ENCODE peak calls at places on chromosomes 5 and 9, in six cellular contexts. E is stomach, C is transverse colon, U is sigmoid colon, O is A549, T is HepG2. P is an unnamed sample. For H3K4me1 and H3K9me3, the result is how much of the 10 kb centered on the place peaks cover.

GRCh38 chr5:138664276-138664943 is 88.8 kb upstream of the CTNNA1 start:
- DNase-seq in E (no peak), C (no peak), U (no peak), O (no peak), T (no peak), P (no peak)

GRCh38 chr5:132369471-132370240 is at the start of gene SLC22A5:
- DNase-seq in E (peak), C (peak), U (peak), O (peak), T (peak), P (peak)

GRCh38 chr5:75509956-75510355 is 1.5 kb downstream of the CERT1 start:
- DNase-seq in E (no peak), C (no peak), U (peak), O (no peak), T (peak), P (no peak)

GRCh38 chr9:136442330-136442729 is 2.7 kb upstream of the INPP5E start:
- DNase-seq in E (no peak), C (no peak), U (no peak), O (no peak), T (no peak), P (no peak)

GRCh38 chr9:111691686-111692329 is 30.4 kb downstream of the GNG10 start:
- DNase-seq in E (no peak), C (no peak), U (no peak), O (peak), T (peak), P (no peak)

GRCh38 chr9:95074632-95075269 is 242.8 kb downstream of the FANCC start:
- DNase-seq in E (peak), C (no peak), U (peak), O (no peak), T (no peak), P (no peak)

GRCh38 chr9:135486267-135487065 is 6.9 kb downstream of the PPP1R26 start:
- DNase-seq in E (no peak), C (no peak), U (peak), O (no peak), T (no peak), P (no peak)

GRCh38 chr5:157816682-157817268 is 42.2 kb downstream of the CLINT1 start:
- DNase-seq in E (no peak), C (no peak), U (no peak), O (no peak), T (no peak), P (no peak)

GRCh38 chr9:270657-271237 is 56.1 kb downstream of the DOCK8 start:
- DNase-seq in E (no peak), C (no peak), U (no peak), O (no peak), T (no peak), P (no peak)

GRCh38 chr5:132265336-132266030 is 8.0 kb downstream of the PDLIM4 start:
- DNase-seq in E (no peak), C (peak), U (peak), O (peak), T (peak), P (peak)

GRCh38 chr5:77355074-77355473 is 137.0 kb downstream of the WDR41 start:
- DNase-seq in E (no peak), C (no peak), U (no peak), O (no peak), T (no peak), P (no peak)

GRCh38 chr9:114512337-114512874 is 7.1 kb upstream of the WHRN start:
- DNase-seq in E (no peak), C (peak), U (no peak), O (no peak), T (no peak), P (no peak)

GRCh38 chr9:113548221-113549041 is 84.9 kb downstream of the RGS3 start:
- DNase-seq in E (peak), C (peak), U (peak), O (no peak), T (peak), P (no peak)

GRCh38 chr9:71243951-71244350 is 122.5 kb upstream of the TRPM3 start:
- DNase-seq in E (no peak), C (no peak), U (no peak), O (no peak), T (no peak), P (no peak)

GRCh38 chr9:122835313-122835731 is 6.9 kb upstream of the PDCL start:
- DNase-seq in E (no peak), C (no peak), U (no peak), O (no peak), T (peak), P (no peak)

GRCh38 chr9:4507306-4507705 is 17.0 kb downstream of the SLC1A1 start:
- DNase-seq in E (no peak), C (no peak), U (no peak), O (no peak), T (no peak), P (no peak)

GRCh38 chr9:6538666-6539071 is 106.9 kb downstream of the GLDC start:
- DNase-seq in E (no peak), C (no peak), U (no peak), O (no peak), T (no peak), P (no peak)

GRCh38 chr5:122723606-122724352 is 51.1 kb upstream of the SNX2 start:
- DNase-seq in E (no peak), C (no peak), U (no peak), O (no peak), T (no peak), P (no peak)

GRCh38 chr9:129907196-129907595 is 71.9 kb downstream of the USP20 start:
- DNase-seq in E (no peak), C (no peak), U (no peak), O (no peak), T (no peak), P (no peak)

GRCh38 chr9:130672466-130672865 is 8.1 kb downstream of the PRDM12 start:
- DNase-seq in E (no peak), C (no peak), U (no peak), O (no peak), T (no peak), P (no peak)

GRCh38 chr5:126605525-126605924 is 4.8 kb downstream of the PHAX start:
- DNase-seq in E (no peak), C (no peak), U (no peak), O (no peak), T (no peak), P (no peak)

GRCh38 chr5:88892669-88893068 is 9.7 kb upstream of the MEF2C start:
- DNase-seq in E (no peak), C (no peak), U (no peak), O (no peak), T (no peak), P (no peak)

GRCh38 chr5:110542949-110543348 is 183.5 kb downstream of the TMEM232 start:
- DNase-seq in E (no peak), C (no peak), U (no peak), O (no peak), T (no peak), P (no peak)

GRCh38 chr9:134169724-134170401 is 5.5 kb upstream of the RNU6ATAC start:
- DNase-seq in E (no peak), C (no peak), U (no peak), O (no peak), T (no peak), P (peak)

GRCh38 chr5:149656576-149657182 is 73.4 kb upstream of the PPARGC1B start:
- DNase-seq in E (peak), C (peak), U (no peak), O (peak), T (no peak), P (no peak)

GRCh38 chr9:6944896-6945295 is 187.1 kb downstream of the KDM4C start:
- DNase-seq in E (no peak), C (no peak), U (no peak), O (no peak), T (no peak), P (no peak)

GRCh38 chr9:125525846-125526619 is 181.0 kb downstream of the MAPKAP1 start:
- DNase-seq in E (no peak), C (no peak), U (no peak), O (no peak), T (no peak), P (no peak)

GRCh38 chr5:10724799-10725507 is 36.1 kb downstream of the DAP start:
- DNase-seq in E (peak), C (peak), U (peak), O (peak), T (peak), P (no peak)

GRCh38 chr5:54457094-54457531 is 1.6 kb downstream of the HSPB3 start:
- DNase-seq in E (peak), C (peak), U (no peak), O (peak), T (peak), P (peak)

GRCh38 chr9:86741311-86742215 is 205.7 kb downstream of the GAS1 start:
- DNase-seq in E (peak), C (no peak), U (no peak), O (no peak), T (no peak), P (no peak)

GRCh38 chr5:41270423-41271251 is 57.3 kb upstream of the C6 start:
- DNase-seq in E (peak), C (peak), U (peak), O (peak), T (peak), P (peak)

GRCh38 chr5:142824391-142824790 is 54.2 kb downstream of the ARHGAP26 start:
- DNase-seq in E (peak), C (no peak), U (no peak), O (no peak), T (no peak), P (no peak)
- H3K4me1 ChIP-seq in E (half or more), C (half or more), U (under half), O (half or more), T (half or more), P (under half)

GRCh38 chr5:73382412-73382795 is 66.2 kb downstream of the FOXD1 start:
- DNase-seq in E (no peak), C (no peak), U (no peak), O (no peak), T (no peak), P (no peak)
- H3K9me3 ChIP-seq in E (under half), C (under half), U (under half), O (under half), T (under half), P (under half)

GRCh38 chr5:131180407-131180806 is 9.7 kb downstream of the LYRM7 start:
- DNase-seq in E (no peak), C (no peak), U (no peak), O (no peak), T (no peak), P (no peak)
- TF ChIP-seq EP300 in E (no peak), C (no peak), U (no peak), O (no peak), T (no peak), P (no peak)

GRCh38 chr5:172110260-172110815 is 77.7 kb downstream of the STK10 start:
- DNase-seq in E (no peak), C (no peak), U (no peak), O (no peak), T (no peak), P (no peak)
- H3K4me1 ChIP-seq in E (under half), C (under half), U (under half), O (under half), T (under half), P (under half)

GRCh38 chr5:50292735-50293394 is 148.2 kb downstream of the EMB start:
- DNase-seq in E (no peak), C (no peak), U (no peak), O (no peak), T (no peak), P (no peak)
- H3K9me3 ChIP-seq in E (under half), C (under half), U (under half), O (under half), T (half or more), P (under half)

GRCh38 chr5:181188700-181189362 is 16.2 kb downstream of the TRIM7 start:
- DNase-seq in E (peak), C (peak), U (peak), O (no peak), T (peak), P (peak)
- TF ChIP-seq EP300 in E (no peak), C (no peak), U (no peak), O (no peak), T (no peak), P (no peak)

DNA sequence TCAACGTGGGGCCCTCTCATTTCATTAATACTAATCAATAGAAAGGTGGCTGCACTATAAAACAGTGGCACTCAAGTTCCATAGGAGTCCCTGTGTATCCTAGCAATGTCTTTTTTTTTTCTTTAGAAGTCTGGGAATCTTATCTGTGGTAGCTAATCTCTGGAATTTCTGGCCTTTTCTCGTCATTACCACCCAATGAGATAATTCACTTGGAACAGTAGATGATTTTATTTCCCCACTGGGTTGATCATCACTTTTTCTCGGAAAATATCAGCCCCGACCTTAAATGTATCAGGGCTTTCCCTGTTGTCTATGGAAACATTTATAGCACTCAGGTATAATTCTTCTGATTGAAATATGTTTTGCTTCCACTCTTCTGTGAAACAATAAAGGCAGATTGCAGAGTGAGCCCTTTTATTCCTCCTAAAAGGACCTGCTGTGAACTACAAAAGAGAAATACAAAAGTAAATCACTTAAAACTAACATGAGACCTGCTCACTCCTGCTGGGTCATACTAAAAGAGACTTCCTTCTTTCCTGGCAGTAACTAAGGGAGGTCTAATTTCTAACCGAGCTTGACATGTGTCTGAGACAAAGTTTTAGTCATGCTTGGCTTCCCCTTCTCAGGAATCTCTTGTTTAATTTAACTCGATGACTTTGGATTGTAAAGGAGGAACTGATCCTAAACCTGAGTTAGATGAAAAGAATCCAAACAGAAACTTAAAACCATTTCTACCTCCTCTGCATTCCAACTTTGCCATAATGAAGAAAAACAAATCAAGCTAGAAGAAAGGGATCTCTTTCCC is 86.5 kb upstream of the CDH6 start:
- DNase-seq in E (no peak), C (no peak), U (no peak), O (no peak), T (no peak), P (no peak)
- H3K4me1 ChIP-seq in E (under half), C (under half), U (under half), O (under half), T (under half), P (under half)